ENCODE peak calls at places on chromosomes 7 and 10, in seven cellular contexts. F, A, N, R, B, T and K are unnamed samples.

GRCh38 chr10:86375204-86375603 is 8.6 kb upstream of the GRID1 start:
- DNase-seq in A (no peak), N (no peak), B (peak; percentile 47), F (no peak), R (no peak), T (no peak), K (no peak)

GRCh38 chr10:89171996-89172395 is 35.1 kb downstream of the CH25H start:
- DNase-seq in B (no peak), T (no peak), A (peak; percentile 24), N (no peak), R (no peak), F (no peak), K (no peak)

GRCh38 chr7:35971133-35971995 is 170.5 kb downstream of the SEPTIN7 start:
- DNase-seq in R (no peak), N (no peak), F (no peak), T (no peak), A (no peak), B (peak; percentile 80), K (no peak)

GRCh38 chr7:92608380-92609322 is 18.5 kb upstream of the FAM133B start:
- DNase-seq in F (no peak), A (no peak), R (no peak), B (no peak), T (peak; percentile 74), N (no peak), K (no peak)

GRCh38 chr7:151550601-151551286 is 31.0 kb upstream of the RHEB start:
- DNase-seq in N (peak; percentile 79), R (no peak), A (peak; percentile 89), F (peak; percentile 94), T (peak; percentile 48), B (no peak), K (peak; percentile 37)

GRCh38 chr7:34048445-34048844 is 143.1 kb downstream of the BMPER start:
- DNase-seq in R (no peak), T (no peak), A (peak; percentile 55), B (no peak), F (peak; percentile 34), N (no peak), K (no peak)

GRCh38 chr7:42025635-42026375 is 211.2 kb downstream of the GLI3 start:
- DNase-seq in F (no peak), T (no peak), R (no peak), A (no peak), N (no peak), B (no peak), K (no peak)

GRCh38 chr7:115356139-115356746 is 434.3 kb downstream of the MDFIC start:
- DNase-seq in R (peak; percentile 29), B (no peak), N (no peak), T (peak; percentile 29), A (peak; percentile 44), F (peak; percentile 13), K (peak; percentile 8)

GRCh38 chr10:86786368-86786767 is 29.9 kb downstream of the BMPR1A start:
- DNase-seq in R (no peak), T (no peak), A (no peak), N (no peak), B (no peak), F (no peak), K (no peak)

GRCh38 chr7:5630670-5631069 is 150.8 kb downstream of the RNF216 start:
- DNase-seq in F (no peak), B (peak; percentile 47), A (no peak), N (no peak), R (no peak), T (no peak), K (peak; percentile 82)

GRCh38 chr10:117004238-117004626 is 755 bp downstream of the SHTN1 start:
- DNase-seq in F (no peak), N (no peak), T (no peak), B (no peak), A (peak; percentile 2), R (peak; percentile 32), K (no peak)

GRCh38 chr10:132889091-132889490 is 53.3 kb downstream of the CFAP46 start:
- DNase-seq in F (no peak), A (peak; percentile 10), R (no peak), T (peak; percentile 50), B (peak; percentile 59), N (no peak), K (no peak)

GRCh38 chr7:116741625-116742316 is 69.8 kb downstream of the MET start:
- DNase-seq in F (peak; percentile 25), B (no peak), A (peak; percentile 13), R (no peak), N (no peak), T (no peak), K (peak; percentile 20)

GRCh38 chr10:80488539-80489066 is 34.5 kb downstream of the TSPAN14 start:
- DNase-seq in F (no peak), B (peak; percentile 64), R (no peak), N (no peak), T (no peak), A (no peak), K (no peak)

GRCh38 chr7:16171928-16172327 is 249.4 kb downstream of the CRPPA start:
- DNase-seq in F (peak; percentile 78), T (no peak), N (no peak), B (no peak), R (no peak), A (peak; percentile 7), K (no peak)

GRCh38 chr10:119120413-119120867 is 16.5 kb downstream of the DENND10 start:
- DNase-seq in N (peak; percentile 49), R (peak; percentile 90), A (peak; percentile 83), F (peak; percentile 68), B (no peak), T (peak; percentile 54), K (peak; percentile 57)

GRCh38 chr7:97499204-97499603 is 232.7 kb upstream of the TAC1 start:
- DNase-seq in B (no peak), T (peak; percentile 55), F (no peak), R (peak; percentile 46), A (no peak), N (no peak), K (peak; percentile 56)
- TF ChIP-seq CTCF in B (peak; percentile 24), T (peak; percentile 63), F (peak; percentile 16), R (peak; percentile 58), A (peak; percentile 4), N (no peak), K (peak; percentile 46)

GRCh38 chr10:78937388-78937787 is 131.4 kb upstream of the ZMIZ1 start:
- DNase-seq in F (no peak), A (no peak), T (no peak), B (peak; percentile 16), R (no peak), N (no peak), K (peak; percentile 47)

GRCh38 chr10:78936412-78937342 is 132.1 kb upstream of the ZMIZ1 start:
- DNase-seq in F (no peak), R (no peak), N (no peak), T (no peak), B (peak; percentile 60), A (no peak), K (no peak)

GRCh38 chr10:78938695-78939672 is 129.8 kb upstream of the ZMIZ1 start:
- DNase-seq in A (no peak), B (peak; percentile 57), N (no peak), T (no peak), F (no peak), R (no peak), K (no peak)

GRCh38 chr10:78935697-78936407 is 132.9 kb upstream of the ZMIZ1 start:
- DNase-seq in T (no peak), B (peak; percentile 75), N (no peak), F (no peak), A (no peak), R (no peak), K (no peak)

DNA sequence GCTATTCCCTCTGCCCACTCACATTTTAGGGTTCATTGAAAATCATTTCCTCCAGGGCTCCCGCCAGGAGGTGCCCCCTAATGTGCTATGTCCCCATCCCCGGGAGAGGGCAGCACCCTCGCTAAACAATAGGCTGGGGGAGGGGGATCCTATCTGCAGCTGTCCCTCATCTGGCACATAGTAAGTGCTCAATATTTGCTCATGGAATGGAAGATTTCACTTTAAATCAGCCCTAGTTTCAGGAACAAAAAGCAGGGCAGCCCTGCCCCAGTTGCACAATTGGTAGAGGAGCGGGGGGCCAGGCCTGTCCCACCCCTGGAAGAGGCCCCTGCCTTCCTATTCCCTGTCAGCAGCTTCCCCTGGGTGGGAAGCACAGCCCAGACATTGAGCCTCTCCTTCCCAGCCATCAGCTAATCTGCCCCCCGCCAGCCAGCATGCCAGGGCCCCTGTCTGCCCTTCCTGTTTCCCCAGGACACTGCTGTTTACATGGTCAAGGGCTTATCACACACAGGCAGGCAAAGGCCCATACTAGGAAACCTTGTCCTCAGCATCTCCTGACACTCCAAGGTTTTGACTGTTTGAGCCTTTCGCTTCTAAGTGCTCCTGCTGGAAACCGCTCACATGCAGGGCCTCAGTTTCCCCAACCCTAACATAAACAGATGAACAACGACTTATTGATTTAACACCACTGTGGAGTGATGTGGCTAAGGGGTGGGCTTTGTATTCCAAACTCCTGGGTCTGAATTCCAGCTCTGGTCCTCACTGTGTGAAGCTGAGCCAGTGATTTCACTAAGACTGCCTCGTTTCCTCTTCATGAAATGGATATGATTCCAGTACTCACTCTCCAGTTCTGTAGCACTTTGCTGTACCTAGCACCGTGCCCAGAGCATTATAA is 130.7 kb upstream of the ZMIZ1 start:
- DNase-seq in T (no peak), A (no peak), N (no peak), F (no peak), B (peak; percentile 85), R (no peak), K (no peak)
- TF ChIP-seq CTCF in T (peak; percentile 18), A (no peak), N (no peak), F (no peak), B (peak; percentile 25), R (peak; percentile 6), K (no peak)

DNA sequence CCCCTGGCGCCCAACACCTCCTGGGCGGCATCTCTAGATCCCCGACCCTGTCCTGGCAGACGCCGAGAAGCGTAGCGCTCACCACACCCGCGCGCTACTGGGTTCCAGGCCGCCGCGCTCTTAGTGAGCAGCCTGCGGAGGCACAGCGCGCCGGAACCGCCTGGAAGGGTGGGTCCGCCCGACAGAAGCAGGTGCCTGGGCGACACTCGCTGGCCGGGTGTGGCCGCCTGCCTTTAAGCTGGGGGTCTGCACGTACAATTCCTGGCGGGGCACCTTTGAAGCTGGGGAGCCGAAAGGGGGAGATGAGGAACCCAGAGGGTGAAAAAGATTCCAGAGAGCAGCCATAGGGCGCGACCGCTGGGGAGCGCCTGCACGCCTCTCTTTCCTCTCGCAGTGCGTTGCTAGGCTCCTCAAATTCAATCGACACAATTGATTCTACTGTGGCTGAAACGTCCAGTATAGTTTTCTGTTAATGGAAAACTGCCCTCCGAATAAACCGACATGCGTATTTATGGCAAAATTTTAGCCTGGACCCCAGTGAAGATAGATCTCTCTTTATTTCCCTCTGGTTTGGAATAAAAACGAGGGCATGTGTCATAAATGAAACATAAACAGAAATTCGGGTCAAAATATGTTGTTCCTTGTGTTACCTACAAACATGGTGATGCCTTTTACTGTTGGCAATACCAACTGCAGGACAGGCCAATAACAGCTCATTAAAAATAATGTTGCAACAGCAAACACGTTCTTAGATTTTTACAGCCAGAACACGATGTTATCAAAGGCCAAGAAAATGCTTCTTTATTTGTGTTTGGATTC is 4.6 kb downstream of the HMX3 start:
- DNase-seq in B (no peak), F (no peak), N (no peak), T (no peak), A (no peak), R (no peak), K (no peak)
- TF ChIP-seq CTCF in B (no peak), F (no peak), N (no peak), T (peak; percentile 13), A (no peak), R (peak; percentile 4), K (no peak)

DNA sequence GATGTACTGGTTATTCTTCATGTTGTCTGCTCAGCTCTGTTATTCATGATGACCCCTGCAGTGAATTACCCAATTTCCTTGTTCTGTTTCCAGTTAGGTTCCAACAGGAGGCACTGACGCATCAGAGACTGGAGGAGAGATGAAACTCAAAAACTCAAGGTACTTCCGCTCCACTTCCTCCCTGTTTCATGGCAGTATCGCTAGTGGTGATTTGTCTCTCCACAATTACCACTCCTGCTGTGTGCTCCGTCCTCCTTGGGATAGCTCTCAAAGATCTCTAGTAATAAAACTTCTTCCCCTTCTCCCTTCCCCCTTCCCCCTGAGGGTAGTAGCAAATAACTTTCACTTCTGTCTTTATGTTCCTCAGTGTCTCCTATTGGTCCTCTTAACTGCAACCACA is 107.4 kb upstream of the ABCB5 start:
- DNase-seq in T (no peak), F (no peak), A (no peak), R (no peak), B (no peak), N (no peak), K (peak; percentile 24)
- TF ChIP-seq CTCF in T (no peak), F (no peak), A (no peak), R (no peak), B (no peak), N (no peak), K (no peak)